ENCODE peak calls at places on chromosomes 4 and X, in nine cellular contexts. H, T, K, C, B, I, W, P and Q are unnamed samples.
A peak's percentile ranks its signal among the peaks of the same experiment; 100 is the strongest.

GRCh38 chrX:120315776-120316175 is 4.5 kb upstream of the TMEM255A start:
- DNase-seq in H (no peak), T (no peak), K (no peak), C (no peak), B (no peak), I (no peak), W (no peak), P (no peak), Q (no peak)

GRCh38 chrX:95974885-95975284 is 709.8 kb upstream of the DIAPH2 start:
- DNase-seq in H (no peak), T (no peak), K (no peak), C (no peak), B (no peak), I (no peak), W (no peak), P (no peak), Q (no peak)

GRCh38 chrX:96985046-96985445 is 101.3 kb downstream of the RPA4 start:
- DNase-seq in H (peak; percentile 24), T (peak; percentile 14), K (no peak), C (no peak), B (no peak), I (no peak), W (no peak), P (no peak), Q (no peak)

GRCh38 chr4:83889802-83890201 is 353.9 kb downstream of the GPAT3 start:
- DNase-seq in H (peak; percentile 65), T (peak; percentile 62), K (no peak), C (no peak), B (no peak), I (no peak), W (no peak), P (no peak), Q (no peak)

GRCh38 chrX:55867254-55867653 is 149.7 kb downstream of the RRAGB start:
- DNase-seq in H (peak; percentile 36), T (peak; percentile 32), K (no peak), C (no peak), B (no peak), I (peak; percentile 17), W (no peak), P (no peak), Q (no peak)

GRCh38 chr4:26819478-26819877 is 41.2 kb upstream of the STIM2 start:
- DNase-seq in H (no peak), T (no peak), K (no peak), C (no peak), B (no peak), I (no peak), W (no peak), P (no peak), Q (no peak)

GRCh38 chrX:58025979-58026378 is 115.7 kb upstream of the ZXDA start:
- DNase-seq in H (peak; percentile 27), T (peak; percentile 30), K (peak; percentile 9), C (no peak), B (no peak), I (no peak), W (no peak), P (no peak), Q (no peak)

GRCh38 chr4:125368161-125368560 is 53.4 kb downstream of the FAT4 start:
- DNase-seq in H (peak; percentile 65), T (peak; percentile 66), K (no peak), C (no peak), B (no peak), I (peak; percentile 45), W (no peak), P (no peak), Q (no peak)

GRCh38 chr4:38788327-38788726 is 5.5 kb upstream of the TLR10 start:
- DNase-seq in H (peak; percentile 69), T (peak; percentile 9), K (no peak), C (no peak), B (no peak), I (no peak), W (no peak), P (no peak), Q (no peak)

GRCh38 chrX:110989869-110990268 is 106.1 kb upstream of the PAK3 start:
- DNase-seq in H (no peak), T (no peak), K (no peak), C (no peak), B (no peak), I (no peak), W (no peak), P (no peak), Q (no peak)

GRCh38 chrX:110989447-110989846 is 106.5 kb upstream of the PAK3 start:
- DNase-seq in H (no peak), T (no peak), K (no peak), C (no peak), B (no peak), I (no peak), W (no peak), P (no peak), Q (no peak)

GRCh38 chrX:110987292-110987691 is 108.7 kb upstream of the PAK3 start:
- DNase-seq in H (no peak), T (no peak), K (peak; percentile 24), C (peak; percentile 19), B (no peak), I (no peak), W (no peak), P (no peak), Q (no peak)

GRCh38 chrX:110992611-110993010 is 103.4 kb upstream of the PAK3 start:
- DNase-seq in H (peak; percentile 22), T (peak; percentile 9), K (peak; percentile 28), C (peak; percentile 26), B (no peak), I (peak; percentile 51), W (no peak), P (peak; percentile 32), Q (no peak)
- TF ChIP-seq CTCF in H (peak; percentile 50), T (peak; percentile 36), K (no peak), C (peak; percentile 41), B (peak; percentile 31), I (peak; percentile 55), W (peak; percentile 11), P (no peak), Q (no peak)

GRCh38 chrX:92232182-92232581 is 453.0 kb downstream of the PCDH11X start:
- DNase-seq in H (no peak), T (no peak), K (no peak), C (no peak), B (no peak), I (peak; percentile 44), W (no peak), P (no peak), Q (no peak)
- TF ChIP-seq CTCF in H (peak; percentile 47), T (no peak), K (peak; percentile 44), C (peak; percentile 42), B (no peak), I (peak; percentile 62), W (no peak), P (peak; percentile 36), Q (no peak)

DNA sequence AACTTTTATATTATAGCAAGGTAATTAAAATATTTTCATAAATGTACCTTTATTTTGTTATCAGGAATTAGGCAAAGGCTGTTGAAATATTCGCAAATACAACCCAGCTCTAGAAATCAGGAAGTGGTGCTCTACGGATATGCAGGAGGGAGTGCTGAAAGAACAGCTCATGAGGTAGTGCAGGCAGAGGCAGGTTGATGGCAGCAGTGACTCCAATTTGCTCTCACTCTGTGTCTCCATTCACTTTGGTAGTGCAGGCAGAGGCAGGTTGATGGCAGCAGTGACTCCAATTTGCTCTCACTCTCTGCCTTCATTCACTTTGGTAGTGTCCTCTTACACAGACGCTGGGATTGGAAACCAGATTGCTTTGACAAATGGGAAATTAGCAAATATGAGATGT is 277.9 kb downstream of the TRIML1 start:
- DNase-seq in H (no peak), T (no peak), K (peak; percentile 34), C (no peak), B (no peak), I (no peak), W (no peak), P (peak; percentile 50), Q (no peak)
- TF ChIP-seq CTCF in H (no peak), T (no peak), K (no peak), C (no peak), B (no peak), I (no peak), W (no peak), P (peak; percentile 12), Q (no peak)

DNA sequence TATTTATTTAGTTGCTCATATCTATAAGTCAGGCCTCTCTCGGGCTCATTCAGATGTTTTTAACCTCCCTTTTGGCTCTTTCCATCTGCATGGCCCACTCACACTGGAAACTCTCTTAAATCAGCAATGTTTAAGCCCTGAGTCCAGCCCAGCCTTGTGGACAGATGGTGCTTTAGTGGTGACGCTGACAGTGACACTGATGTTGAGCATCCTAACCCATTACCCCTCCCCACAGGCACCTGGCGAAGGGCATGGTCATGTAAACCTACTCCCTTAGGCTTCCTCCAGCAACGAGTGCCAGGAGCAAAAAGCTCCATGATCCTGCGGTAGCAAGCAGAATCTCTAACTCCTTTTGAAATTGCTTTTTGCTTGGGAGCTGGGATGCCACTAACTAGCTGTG is 569.6 kb downstream of the BCOR start:
- DNase-seq in H (no peak), T (no peak), K (no peak), C (no peak), B (no peak), I (no peak), W (no peak), P (no peak), Q (no peak)
- TF ChIP-seq CTCF in H (no peak), T (no peak), K (no peak), C (no peak), B (no peak), I (no peak), W (no peak), P (no peak), Q (no peak)

GRCh38 chr4:106240699-106241098 is 75.3 kb downstream of the TBCK start:
- DNase-seq in H (no peak), T (no peak), K (no peak), C (no peak), B (no peak), I (no peak), W (no peak), P (no peak), Q (no peak)

GRCh38 chr4:106238819-106239420 is 77.1 kb downstream of the TBCK start:
- DNase-seq in H (peak; percentile 52), T (peak; percentile 71), K (peak; percentile 22), C (no peak), B (no peak), I (peak; percentile 60), W (no peak), P (peak; percentile 50), Q (no peak)
- TF ChIP-seq CTCF in H (peak; percentile 72), T (peak; percentile 77), K (peak; percentile 82), C (peak; percentile 88), B (peak; percentile 60), I (peak; percentile 50), W (peak; percentile 9), P (peak; percentile 81), Q (peak; percentile 56)